ENCODE peak calls at places on chromosomes 6 and 20, in six cellular contexts. B, R, C, U, H and F are unnamed samples.

GRCh38 chr6:140867336-140867735 is 1265.4 kb upstream of the GJE1 start:
- DNase-seq in B (no peak), R (no peak), C (no peak), U (no peak), H (no peak), F (no peak)

GRCh38 chr6:21846541-21847451 is 253.2 kb downstream of the SOX4 start:
- DNase-seq in B (peak; percentile 30), R (no peak), C (no peak), U (no peak), H (peak; percentile 57), F (no peak)

GRCh38 chr20:3168079-3168828 is 5.1 kb downstream of the LZTS3 start:
- DNase-seq in B (no peak), R (no peak), C (peak; percentile 84), U (peak; percentile 83), H (no peak), F (no peak)

GRCh38 chr6:150201285-150201684 is 58.4 kb downstream of the PPP1R14C start:
- DNase-seq in B (no peak), R (no peak), C (peak; percentile 55), U (no peak), H (no peak), F (no peak)

GRCh38 chr6:29676981-29677601 is 3.9 kb downstream of the ZFP57 start:
- DNase-seq in B (no peak), R (no peak), C (no peak), U (no peak), H (peak; percentile 39), F (no peak)

GRCh38 chr20:43914697-43915208 is at the start of gene TOX2:
- DNase-seq in B (peak; percentile 76), R (peak; percentile 49), C (no peak), U (no peak), H (no peak), F (peak; percentile 83)

GRCh38 chr6:21588812-21589811 is 4.4 kb upstream of the SOX4 start:
- DNase-seq in B (peak; percentile 85), R (peak; percentile 93), C (peak; percentile 97), U (peak; percentile 90), H (no peak), F (peak; percentile 79)

GRCh38 chr6:45630801-45631200 is 253.1 kb upstream of the SUPT3H start:
- DNase-seq in B (no peak), R (peak; percentile 34), C (no peak), U (no peak), H (no peak), F (no peak)

GRCh38 chr6:151052021-151052646 is 186.6 kb downstream of the MTHFD1L start:
- DNase-seq in B (no peak), R (no peak), C (no peak), U (no peak), H (no peak), F (no peak)

GRCh38 chr6:17986656-17987575 is 519 bp downstream of the KIF13A start:
- DNase-seq in B (peak; percentile 47), R (peak; percentile 57), C (peak; percentile 92), U (peak; percentile 61), H (no peak), F (peak; percentile 32)

GRCh38 chr6:92701425-92702096 is 717.8 kb downstream of the EPHA7 start:
- DNase-seq in B (no peak), R (no peak), C (peak; percentile 50), U (no peak), H (no peak), F (no peak)

GRCh38 chr6:26065952-26066380 is 21.3 kb upstream of the HFE start:
- DNase-seq in B (peak; percentile 61), R (peak; percentile 87), C (no peak), U (peak; percentile 88), H (peak; percentile 74), F (peak; percentile 79)

GRCh38 chr20:62103508-62104233 is 18.6 kb upstream of the LSM14B start:
- DNase-seq in B (no peak), R (no peak), C (peak; percentile 74), U (no peak), H (no peak), F (no peak)

GRCh38 chr20:16821211-16822089 is 73.3 kb downstream of the OTOR start:
- DNase-seq in B (peak; percentile 19), R (peak; percentile 48), C (no peak), U (no peak), H (peak; percentile 41), F (peak; percentile 38)

GRCh38 chr6:45554596-45554995 is 176.9 kb upstream of the SUPT3H start:
- DNase-seq in B (no peak), R (no peak), C (no peak), U (no peak), H (no peak), F (no peak)

GRCh38 chr20:19947611-19948264 is 69.4 kb upstream of the NAA20 start:
- DNase-seq in B (peak; percentile 76), R (peak; percentile 75), C (no peak), U (peak; percentile 87), H (no peak), F (peak; percentile 47)

GRCh38 chr6:43831211-43831610 is 61.2 kb downstream of the VEGFA start:
- DNase-seq in B (no peak), R (no peak), C (no peak), U (no peak), H (no peak), F (no peak)

GRCh38 chr6:5712349-5713215 is 294.1 kb downstream of the NRN1 start:
- DNase-seq in B (no peak), R (no peak), C (no peak), U (no peak), H (no peak), F (no peak)

GRCh38 chr6:130029163-130029562 is 10.8 kb downstream of the L3MBTL3 start:
- DNase-seq in B (no peak), R (no peak), C (no peak), U (no peak), H (no peak), F (no peak)

GRCh38 chr20:14384820-14385740 is 47.7 kb upstream of the FLRT3 start:
- DNase-seq in B (no peak), R (no peak), C (no peak), U (no peak), H (no peak), F (no peak)

GRCh38 chr6:79030511-79030910 is 47.5 kb downstream of the PHIP start:
- DNase-seq in B (no peak), R (no peak), C (no peak), U (no peak), H (no peak), F (no peak)

GRCh38 chr6:133899556-133899955 is 10.6 kb downstream of the TCF21 start:
- DNase-seq in B (no peak), R (peak; percentile 79), C (no peak), U (no peak), H (no peak), F (no peak)

GRCh38 chr6:12472601-12473038 is 182.5 kb downstream of the EDN1 start:
- DNase-seq in B (no peak), R (peak; percentile 12), C (peak; percentile 39), U (peak; percentile 58), H (no peak), F (no peak)

GRCh38 chr6:92723390-92723931 is 695.9 kb downstream of the EPHA7 start:
- DNase-seq in B (no peak), R (no peak), C (peak; percentile 78), U (no peak), H (no peak), F (peak; percentile 54)

GRCh38 chr6:42095776-42096541 is 45.6 kb downstream of the TAF8 start:
- DNase-seq in B (no peak), R (no peak), C (peak; percentile 15), U (no peak), H (no peak), F (no peak)

GRCh38 chr6:81735756-81736380 is 16.6 kb downstream of the TENT5A start:
- DNase-seq in B (no peak), R (no peak), C (no peak), U (no peak), H (no peak), F (no peak)

GRCh38 chr6:129444683-129445082 is 265.3 kb downstream of the ARHGAP18 start:
- DNase-seq in B (no peak), R (no peak), C (no peak), U (no peak), H (no peak), F (no peak)

DNA sequence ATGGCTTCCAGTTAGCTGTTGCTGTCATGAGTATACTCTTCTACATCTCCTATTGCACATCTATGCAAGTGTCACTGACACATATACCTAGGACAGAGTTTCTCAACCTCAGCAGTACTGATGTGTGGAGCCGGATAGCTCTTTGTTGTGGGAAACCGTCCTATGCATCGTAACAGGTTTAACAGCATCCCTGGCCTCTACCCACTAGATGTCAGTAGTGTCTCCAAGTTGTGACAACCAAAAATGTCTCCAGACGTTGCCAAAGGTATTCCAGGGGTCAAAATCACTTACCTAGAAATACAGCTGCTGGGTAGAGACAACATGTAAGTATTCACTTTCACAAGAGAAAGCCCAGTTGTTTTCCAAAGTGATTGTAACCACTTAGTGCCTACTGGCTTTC is 637.6 kb downstream of the RNF144B start:
- DNase-seq in B (no peak), R (peak; percentile 37), C (no peak), U (peak; percentile 16), H (peak; percentile 9), F (no peak)
- TF ChIP-seq CTCF in B (peak; percentile 35), R (peak; percentile 32), C (peak; percentile 19), U (peak; percentile 42), H (peak; percentile 73), F (peak; percentile 17)

DNA sequence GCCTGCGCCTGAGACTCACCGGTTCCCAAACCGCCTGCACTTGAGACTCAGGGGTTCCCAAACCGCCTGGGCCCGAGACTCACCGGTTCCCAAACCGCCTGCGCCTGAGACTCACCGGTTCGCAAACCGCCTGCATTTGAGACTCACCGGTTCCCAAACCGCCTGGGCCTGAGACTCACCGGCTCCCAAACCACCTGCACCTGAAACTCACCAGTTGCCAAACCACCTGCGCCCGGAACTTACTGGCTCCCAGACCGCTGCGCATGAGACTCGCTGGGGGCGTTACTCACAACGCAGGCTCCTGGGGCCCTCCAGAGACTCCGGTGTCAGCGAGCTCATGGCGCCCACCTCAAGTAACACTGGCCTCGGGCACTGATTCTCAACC is 90.2 kb downstream of the DACT2 start:
- DNase-seq in B (no peak), R (no peak), C (no peak), U (no peak), H (no peak), F (no peak)
- TF ChIP-seq CTCF in B (no peak), R (no peak), C (no peak), U (no peak), H (no peak), F (no peak)

GRCh38 chr20:39893013-39893685 is 795.9 kb downstream of the MAFB start:
- DNase-seq in B (no peak), R (peak; percentile 82), C (no peak), U (no peak), H (no peak), F (no peak)
- TF ChIP-seq CTCF in B (no peak), R (peak; percentile 23), C (no peak), U (no peak), H (no peak), F (no peak)

DNA sequence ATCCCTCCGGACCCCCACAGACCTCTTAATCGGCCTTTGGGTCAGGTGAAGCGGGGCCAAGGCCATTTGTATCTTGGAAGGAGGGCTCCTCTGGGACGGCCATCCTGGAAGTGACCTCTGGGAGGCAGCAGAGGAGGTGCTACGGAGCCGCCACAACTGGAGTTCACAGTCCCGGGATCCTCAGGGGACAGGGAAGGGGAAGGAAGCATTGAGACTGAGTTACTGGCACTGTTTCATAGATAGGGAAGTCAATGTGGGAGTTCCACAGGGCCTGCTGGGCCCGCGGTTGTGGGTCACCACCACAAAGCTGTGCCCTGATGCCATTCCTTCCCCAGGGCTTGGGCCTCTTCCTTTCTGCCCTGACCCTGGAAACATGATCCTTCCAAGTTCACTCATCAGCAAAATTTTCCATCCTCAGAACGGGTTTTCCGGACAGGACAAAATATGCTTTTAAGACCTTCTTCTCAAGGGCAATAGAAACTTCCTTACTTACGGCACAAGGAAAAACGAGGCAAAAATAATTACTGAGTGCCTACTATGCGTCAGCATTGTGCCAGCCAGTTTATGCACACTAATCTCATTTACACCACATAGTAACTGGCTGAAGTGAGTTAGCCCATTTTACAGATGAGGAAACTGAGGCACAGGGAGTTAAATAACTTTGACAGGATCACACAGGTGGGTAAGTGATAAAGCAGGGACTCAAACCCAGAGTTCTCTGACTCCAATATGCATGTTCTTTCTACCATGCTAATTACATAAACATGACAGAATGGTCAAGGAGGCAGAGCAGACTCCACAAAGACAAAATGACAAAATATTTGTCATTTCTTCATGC is 143.8 kb downstream of the UNC5CL start:
- DNase-seq in B (no peak), R (peak; percentile 50), C (peak; percentile 77), U (peak; percentile 73), H (no peak), F (no peak)
- TF ChIP-seq CTCF in B (no peak), R (peak; percentile 66), C (peak; percentile 43), U (peak; percentile 79), H (peak; percentile 74), F (no peak)